ENCODE peak calls at places on chromosomes 1 and 21, in five cellular contexts. One of them, this sample, is unnamed.

GRCh38 chr1:205442051-205442721 is 13.7 kb downstream of the BLACAT1 start:
- DNase-seq in HCT116: no peak
- DNase-seq in NT2/D1: no peak
- DNase-seq in PC-3: no peak
- DNase-seq in kidney: peak
- DNase-seq in this sample: no peak

GRCh38 chr1:210505601-210506564 is 177.2 kb downstream of the HHAT start:
- DNase-seq in NT2/D1: no peak
- DNase-seq in PC-3: no peak
- DNase-seq in kidney: no peak
- DNase-seq in HCT116: no peak
- DNase-seq in this sample: peak

GRCh38 chr1:12501661-12502060 is 116.3 kb downstream of the DHRS3 start:
- DNase-seq in PC-3: peak
- DNase-seq in kidney: no peak
- DNase-seq in HCT116: no peak
- DNase-seq in NT2/D1: no peak
- DNase-seq in this sample: no peak

GRCh38 chr1:187051618-187052232 is 223.0 kb downstream of the PLA2G4A start:
- DNase-seq in NT2/D1: peak
- DNase-seq in kidney: no peak
- DNase-seq in PC-3: peak
- DNase-seq in HCT116: peak
- DNase-seq in this sample: peak

GRCh38 chr1:4071675-4072074 is 171.6 kb upstream of the C1orf174 start:
- DNase-seq in NT2/D1: no peak
- DNase-seq in kidney: no peak
- DNase-seq in PC-3: no peak
- DNase-seq in HCT116: no peak
- DNase-seq in this sample: no peak

GRCh38 chr1:119367332-119368124 is 1.1 kb upstream of the HAO2 start:
- DNase-seq in HCT116: peak
- DNase-seq in PC-3: peak
- DNase-seq in kidney: no peak
- DNase-seq in NT2/D1: peak
- DNase-seq in this sample: peak

GRCh38 chr1:230120289-230120948 is 53.4 kb downstream of the GALNT2 start:
- DNase-seq in HCT116: no peak
- DNase-seq in kidney: no peak
- DNase-seq in PC-3: no peak
- DNase-seq in NT2/D1: no peak
- DNase-seq in this sample: no peak

GRCh38 chr21:46211786-46212720 is 16.5 kb downstream of the LSS start:
- DNase-seq in NT2/D1: no peak
- DNase-seq in PC-3: peak
- DNase-seq in HCT116: no peak
- DNase-seq in kidney: peak
- DNase-seq in this sample: no peak

GRCh38 chr1:240237305-240237721 is 145.6 kb downstream of the FMN2 start:
- DNase-seq in PC-3: no peak
- DNase-seq in HCT116: no peak
- DNase-seq in kidney: no peak
- DNase-seq in NT2/D1: no peak
- DNase-seq in this sample: peak

GRCh38 chr1:163176797-163177196 is 25.9 kb downstream of the RGS5 start:
- DNase-seq in PC-3: no peak
- DNase-seq in NT2/D1: no peak
- DNase-seq in HCT116: no peak
- DNase-seq in kidney: no peak
- DNase-seq in this sample: no peak

GRCh38 chr1:117067528-117068370 is 7.6 kb downstream of the TTF2 start:
- DNase-seq in PC-3: peak
- DNase-seq in HCT116: peak
- DNase-seq in kidney: no peak
- DNase-seq in NT2/D1: peak
- DNase-seq in this sample: peak

GRCh38 chr1:28112388-28113311 is 24.2 kb upstream of the EYA3 start:
- DNase-seq in NT2/D1: no peak
- DNase-seq in HCT116: peak
- DNase-seq in PC-3: peak
- DNase-seq in kidney: no peak
- DNase-seq in this sample: no peak

GRCh38 chr1:27525296-27526271 is 35.6 kb upstream of the WASF2 start:
- DNase-seq in PC-3: no peak
- DNase-seq in HCT116: no peak
- DNase-seq in NT2/D1: peak
- DNase-seq in kidney: peak
- DNase-seq in this sample: peak

GRCh38 chr1:111880866-111881837 is 108.3 kb downstream of the KCND3 start:
- DNase-seq in HCT116: no peak
- DNase-seq in NT2/D1: no peak
- DNase-seq in kidney: no peak
- DNase-seq in PC-3: no peak
- DNase-seq in this sample: no peak

GRCh38 chr21:45644041-45644906 is 749 bp downstream of the PCBP3 start:
- DNase-seq in PC-3: peak
- DNase-seq in HCT116: no peak
- DNase-seq in kidney: no peak
- DNase-seq in NT2/D1: no peak
- DNase-seq in this sample: peak

GRCh38 chr1:212432163-212432705 is 486 bp upstream of the NENF start:
- DNase-seq in NT2/D1: no peak
- DNase-seq in kidney: no peak
- DNase-seq in PC-3: no peak
- DNase-seq in HCT116: no peak
- DNase-seq in this sample: no peak

GRCh38 chr1:56758135-56758534 is 61.1 kb downstream of the FYB2 start:
- DNase-seq in HCT116: peak
- DNase-seq in PC-3: peak
- DNase-seq in kidney: peak
- DNase-seq in NT2/D1: peak
- DNase-seq in this sample: no peak

GRCh38 chr1:89974701-89975470 is 20.0 kb upstream of the ZNF326 start:
- DNase-seq in kidney: no peak
- DNase-seq in PC-3: no peak
- DNase-seq in HCT116: no peak
- DNase-seq in NT2/D1: no peak
- DNase-seq in this sample: peak

GRCh38 chr1:228134591-228134990 is 5.5 kb upstream of the GUK1 start:
- DNase-seq in PC-3: no peak
- DNase-seq in NT2/D1: no peak
- DNase-seq in HCT116: no peak
- DNase-seq in kidney: no peak
- DNase-seq in this sample: no peak

GRCh38 chr21:26070121-26070520 is 100.4 kb downstream of the APP start:
- DNase-seq in HCT116: no peak
- DNase-seq in NT2/D1: no peak
- DNase-seq in PC-3: peak
- DNase-seq in kidney: no peak
- DNase-seq in this sample: no peak

GRCh38 chr1:73218995-73219546 is 936.7 kb upstream of the NEGR1 start:
- DNase-seq in NT2/D1: no peak
- DNase-seq in PC-3: no peak
- DNase-seq in kidney: no peak
- DNase-seq in HCT116: no peak
- DNase-seq in this sample: no peak

GRCh38 chr1:64000021-64000420 is 203.4 kb upstream of the UBE2U start:
- DNase-seq in kidney: no peak
- DNase-seq in HCT116: no peak
- DNase-seq in PC-3: peak
- DNase-seq in NT2/D1: no peak
- DNase-seq in this sample: peak

GRCh38 chr1:201495447-201496295 is 11.3 kb downstream of the CSRP1 start:
- DNase-seq in HCT116: no peak
- DNase-seq in NT2/D1: no peak
- DNase-seq in kidney: peak
- DNase-seq in PC-3: no peak
- DNase-seq in this sample: peak

GRCh38 chr1:48775817-48776399 is 783 bp downstream of the BEND5 start:
- DNase-seq in PC-3: no peak
- DNase-seq in NT2/D1: no peak
- DNase-seq in kidney: no peak
- DNase-seq in HCT116: no peak
- DNase-seq in this sample: no peak

GRCh38 chr1:103256490-103256889 is 148.2 kb upstream of the COL11A1 start:
- DNase-seq in PC-3: no peak
- DNase-seq in NT2/D1: no peak
- DNase-seq in HCT116: no peak
- DNase-seq in kidney: no peak
- DNase-seq in this sample: peak

GRCh38 chr1:20192364-20192763 is 6.0 kb upstream of the PLA2G2C start:
- DNase-seq in PC-3: peak
- DNase-seq in kidney: no peak
- DNase-seq in HCT116: no peak
- DNase-seq in NT2/D1: no peak
- DNase-seq in this sample: peak

GRCh38 chr1:234899041-234899787 is 229.4 kb downstream of the TOMM20 start:
- DNase-seq in PC-3: peak
- DNase-seq in kidney: no peak
- DNase-seq in NT2/D1: no peak
- DNase-seq in HCT116: no peak
- DNase-seq in this sample: no peak

GRCh38 chr1:183543619-183544204 is 46.5 kb downstream of the NCF2 start:
- DNase-seq in kidney: no peak
- DNase-seq in HCT116: peak
- DNase-seq in PC-3: peak
- DNase-seq in NT2/D1: peak
- DNase-seq in this sample: peak

GRCh38 chr1:230752407-230752806 is 5.2 kb downstream of the CAPN9 start:
- DNase-seq in NT2/D1: no peak
- DNase-seq in kidney: peak
- DNase-seq in PC-3: peak
- DNase-seq in HCT116: no peak
- DNase-seq in this sample: no peak

GRCh38 chr21:38139380-38140168 is 117.2 kb upstream of the KCNJ15 start:
- DNase-seq in kidney: no peak
- DNase-seq in HCT116: no peak
- DNase-seq in PC-3: peak
- DNase-seq in NT2/D1: no peak
- DNase-seq in this sample: peak

GRCh38 chr1:23768733-23769132 is 9.5 kb upstream of the PITHD1 start:
- DNase-seq in NT2/D1: no peak
- DNase-seq in kidney: no peak
- DNase-seq in PC-3: no peak
- DNase-seq in HCT116: no peak
- DNase-seq in this sample: no peak

GRCh38 chr21:15212214-15212613 is 147.4 kb upstream of the NRIP1 start:
- DNase-seq in NT2/D1: no peak
- DNase-seq in PC-3: no peak
- DNase-seq in HCT116: no peak
- DNase-seq in kidney: no peak
- DNase-seq in this sample: no peak

GRCh38 chr1:214123061-214123784 is 135.4 kb downstream of the PROX1 start:
- DNase-seq in NT2/D1: peak
- DNase-seq in HCT116: peak
- DNase-seq in kidney: no peak
- DNase-seq in PC-3: peak
- DNase-seq in this sample: peak

GRCh38 chr21:17081193-17081592 is 431.6 kb upstream of the CXADR start:
- DNase-seq in PC-3: no peak
- DNase-seq in NT2/D1: no peak
- DNase-seq in kidney: no peak
- DNase-seq in HCT116: no peak
- DNase-seq in this sample: no peak
- H3K9ac ChIP-seq in PC-3: no peak
- H3K9ac ChIP-seq in NT2/D1: no peak
- H3K9ac ChIP-seq in kidney: no peak
- H3K9ac ChIP-seq in HCT116: no peak
- H3K9ac ChIP-seq in this sample: no peak

GRCh38 chr1:208264469-208265126 is 20.4 kb upstream of the PLXNA2 start:
- DNase-seq in NT2/D1: no peak
- DNase-seq in kidney: no peak
- DNase-seq in HCT116: no peak
- DNase-seq in PC-3: no peak
- DNase-seq in this sample: peak
- H3K9ac ChIP-seq in NT2/D1: no peak
- H3K9ac ChIP-seq in kidney: no peak
- H3K9ac ChIP-seq in HCT116: no peak
- H3K9ac ChIP-seq in PC-3: no peak
- H3K9ac ChIP-seq in this sample: no peak

GRCh38 chr1:37476087-37476452 is 1.7 kb downstream of the ZC3H12A start:
- DNase-seq in HCT116: no peak
- DNase-seq in NT2/D1: no peak
- DNase-seq in PC-3: no peak
- DNase-seq in kidney: no peak
- DNase-seq in this sample: no peak
- H3K9ac ChIP-seq in HCT116: peak
- H3K9ac ChIP-seq in NT2/D1: peak
- H3K9ac ChIP-seq in PC-3: peak
- H3K9ac ChIP-seq in kidney: peak
- H3K9ac ChIP-seq in this sample: peak

GRCh38 chr1:245085508-245086095 is 69.2 kb upstream of the KIF26B start:
- DNase-seq in kidney: no peak
- DNase-seq in HCT116: peak
- DNase-seq in NT2/D1: no peak
- DNase-seq in PC-3: peak
- DNase-seq in this sample: peak
- H3K9ac ChIP-seq in kidney: no peak
- H3K9ac ChIP-seq in HCT116: no peak
- H3K9ac ChIP-seq in NT2/D1: no peak
- H3K9ac ChIP-seq in PC-3: no peak
- H3K9ac ChIP-seq in this sample: no peak

DNA sequence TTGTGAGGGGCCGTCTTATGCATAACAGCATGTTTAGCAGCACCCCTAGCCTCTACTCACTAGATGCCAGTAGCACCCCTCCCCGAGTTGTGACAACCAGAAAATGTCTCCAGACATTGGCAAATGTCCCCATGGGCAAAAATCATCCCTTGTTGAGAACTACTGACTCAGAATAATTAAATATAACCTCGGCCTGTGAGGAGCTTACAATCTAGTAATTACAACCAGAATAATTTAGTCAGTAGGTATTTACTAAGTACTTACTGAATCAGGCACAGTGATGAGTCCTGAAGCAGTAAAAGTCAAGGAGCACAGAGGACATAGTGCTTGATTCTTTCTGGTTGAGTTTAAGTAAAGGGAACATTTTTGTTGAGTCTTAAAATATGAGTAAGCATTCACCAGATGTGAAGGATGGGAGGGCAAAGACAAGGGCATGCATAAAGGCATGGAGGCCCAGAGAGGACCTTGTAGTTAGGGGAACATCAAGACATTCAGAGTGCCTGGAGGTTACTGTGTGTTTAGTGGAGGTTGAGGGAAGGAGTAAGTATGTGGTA is 44.1 kb upstream of the KCNQ4 start:
- DNase-seq in HCT116: no peak
- DNase-seq in kidney: no peak
- DNase-seq in NT2/D1: no peak
- DNase-seq in PC-3: no peak
- DNase-seq in this sample: peak
- H3K9ac ChIP-seq in HCT116: no peak
- H3K9ac ChIP-seq in kidney: no peak
- H3K9ac ChIP-seq in NT2/D1: no peak
- H3K9ac ChIP-seq in PC-3: no peak
- H3K9ac ChIP-seq in this sample: no peak

This sample was measured in adipocyte.